ENCODE peak calls at places on chromosomes 6 and 20, in nine cellular contexts. O, R, X, S, J, A, N, W and G are unnamed samples.

GRCh38 chr6:107540465-107540857 is 50.5 kb downstream of the SOBP start:
- DNase-seq in A (no peak), J (peak; percentile 28), W (no peak), R (no peak), N (no peak), X (no peak), S (no peak), O (no peak), G (no peak)

GRCh38 chr6:26053929-26054658 is 33.1 kb upstream of the HFE start:
- DNase-seq in X (no peak), W (no peak), S (no peak), N (no peak), R (no peak), O (peak; percentile 19), A (no peak), J (no peak), G (no peak)

GRCh38 chr6:162942860-162943259 is 215.1 kb downstream of the PACRG start:
- DNase-seq in J (no peak), N (no peak), X (no peak), R (no peak), O (no peak), S (no peak), W (no peak), A (peak; percentile 47), G (peak; percentile 80)

GRCh38 chr6:42075159-42075838 is 25.0 kb downstream of the TAF8 start:
- DNase-seq in S (peak; percentile 79), A (peak; percentile 37), W (peak; percentile 85), X (peak; percentile 87), O (peak; percentile 93), J (peak; percentile 86), N (peak; percentile 84), R (peak; percentile 82), G (peak; percentile 23)

GRCh38 chr6:41352396-41352795 is 17.0 kb downstream of the NCR2 start:
- DNase-seq in J (no peak), R (no peak), N (no peak), W (no peak), A (no peak), O (no peak), X (no peak), S (no peak), G (no peak)

GRCh38 chr6:82843291-82843885 is 222.3 kb downstream of the UBE3D start:
- DNase-seq in X (no peak), W (no peak), N (no peak), O (no peak), S (no peak), A (no peak), J (no peak), R (no peak), G (peak; percentile 14)

GRCh38 chr6:6734463-6735455 is 146.2 kb downstream of the LY86 start:
- DNase-seq in A (no peak), N (no peak), W (no peak), X (peak; percentile 33), J (no peak), S (no peak), O (peak; percentile 53), R (no peak), G (no peak)

GRCh38 chr6:157056275-157056674 is 267.0 kb downstream of the TMEM242 start:
- DNase-seq in W (no peak), N (no peak), J (no peak), A (no peak), S (no peak), O (no peak), R (no peak), X (no peak), G (no peak)

GRCh38 chr20:49888341-49889244 is 26.7 kb downstream of the SPATA2 start:
- DNase-seq in A (no peak), R (peak; percentile 68), O (peak; percentile 78), W (peak; percentile 90), S (no peak), J (peak; percentile 72), N (no peak), X (peak; percentile 79), G (no peak)

GRCh38 chr6:34112102-34112501 is 33.8 kb downstream of the GRM4 start:
- DNase-seq in O (no peak), R (no peak), X (no peak), N (no peak), W (no peak), J (no peak), A (no peak), S (no peak), G (no peak)

GRCh38 chr20:63133481-63134091 is 82.3 kb downstream of the YTHDF1 start:
- DNase-seq in R (no peak), X (no peak), S (peak; percentile 2), O (no peak), N (no peak), W (no peak), J (no peak), A (no peak), G (no peak)

GRCh38 chr6:19408331-19408730 is 428.8 kb upstream of the ID4 start:
- DNase-seq in S (no peak), W (no peak), J (no peak), R (no peak), N (no peak), X (no peak), A (no peak), O (peak; percentile 17), G (no peak)

GRCh38 chr20:37389241-37389747 is 43.4 kb downstream of the SRC start:
- DNase-seq in A (no peak), W (no peak), J (peak; percentile 5), R (no peak), O (no peak), N (no peak), S (peak; percentile 18), X (no peak), G (no peak)

DNA sequence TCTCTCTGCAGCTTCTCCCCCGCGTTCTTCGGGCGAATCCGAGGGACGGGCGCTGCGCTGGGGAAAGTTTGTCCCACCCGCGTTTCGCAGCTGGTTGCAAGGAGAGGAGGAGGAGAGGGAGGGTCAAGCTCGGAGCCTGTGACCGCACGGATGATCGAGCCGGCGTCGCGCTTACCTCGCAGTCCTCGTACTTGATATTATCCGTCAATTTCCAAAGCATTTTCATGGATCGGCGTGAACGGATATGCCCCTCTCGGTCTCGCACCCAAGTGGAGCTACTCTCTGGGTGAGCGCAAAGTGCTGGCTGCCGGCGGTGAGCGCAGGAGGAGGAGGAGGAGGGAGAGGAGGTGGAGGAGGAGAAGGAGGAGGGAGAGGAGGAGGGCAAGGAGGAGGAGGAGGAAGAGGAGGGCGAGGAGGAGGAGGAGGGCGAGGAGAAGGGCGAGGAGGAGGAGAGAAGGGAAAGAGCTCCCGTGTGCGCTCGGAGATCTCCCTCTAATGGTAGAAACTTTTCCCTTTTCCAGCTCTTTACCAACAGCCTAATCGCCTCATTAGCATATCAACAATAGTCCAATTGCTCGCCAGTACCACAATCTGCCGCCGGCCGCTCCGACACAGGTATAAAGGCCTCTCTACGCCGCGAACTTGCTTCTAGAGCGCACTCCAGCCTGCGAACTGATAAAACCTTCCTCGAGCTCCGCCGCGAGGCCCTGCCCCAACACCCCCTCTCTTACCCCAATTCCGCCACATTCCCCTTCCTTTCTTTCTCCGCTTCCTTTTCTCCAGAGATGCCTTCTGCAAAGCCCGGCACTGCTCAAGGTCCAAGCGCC is at the start of gene TFAP2A:
- DNase-seq in J (peak; percentile 63), W (peak; percentile 95), R (no peak), O (peak; percentile 91), N (no peak), A (no peak), S (no peak), X (peak; percentile 55), G (no peak)
- H3K4me3 ChIP-seq in J (peak within 1 kb of the TSS; percentile 75), W (peak within 1 kb of the TSS; percentile 54), R (no peak within 1 kb of the TSS), O (peak within 1 kb of the TSS; percentile 91), N (no peak within 1 kb of the TSS), A (peak within 1 kb of the TSS; percentile 63), S (peak within 1 kb of the TSS; percentile 78), X (peak within 1 kb of the TSS; percentile 88), G (peak within 1 kb of the TSS; percentile 66)

GRCh38 chr6:111986651-111987050 is 67.3 kb upstream of the CCN6 start:
- DNase-seq in A (no peak), X (no peak), W (no peak), S (no peak), N (no peak), J (no peak), R (no peak), O (no peak), G (no peak)

GRCh38 chr6:111987295-111987694 is 66.6 kb upstream of the CCN6 start:
- DNase-seq in A (no peak), J (no peak), O (no peak), R (no peak), S (no peak), N (no peak), W (no peak), X (no peak), G (no peak)

GRCh38 chr6:111984516-111985201 is 69.2 kb upstream of the CCN6 start:
- DNase-seq in O (peak; percentile 8), S (no peak), W (no peak), A (no peak), X (no peak), J (no peak), R (no peak), N (no peak), G (no peak)

GRCh38 chr6:111984081-111984480 is 69.8 kb upstream of the CCN6 start:
- DNase-seq in O (no peak), N (no peak), J (no peak), W (no peak), S (no peak), R (no peak), A (no peak), X (no peak), G (no peak)

DNA sequence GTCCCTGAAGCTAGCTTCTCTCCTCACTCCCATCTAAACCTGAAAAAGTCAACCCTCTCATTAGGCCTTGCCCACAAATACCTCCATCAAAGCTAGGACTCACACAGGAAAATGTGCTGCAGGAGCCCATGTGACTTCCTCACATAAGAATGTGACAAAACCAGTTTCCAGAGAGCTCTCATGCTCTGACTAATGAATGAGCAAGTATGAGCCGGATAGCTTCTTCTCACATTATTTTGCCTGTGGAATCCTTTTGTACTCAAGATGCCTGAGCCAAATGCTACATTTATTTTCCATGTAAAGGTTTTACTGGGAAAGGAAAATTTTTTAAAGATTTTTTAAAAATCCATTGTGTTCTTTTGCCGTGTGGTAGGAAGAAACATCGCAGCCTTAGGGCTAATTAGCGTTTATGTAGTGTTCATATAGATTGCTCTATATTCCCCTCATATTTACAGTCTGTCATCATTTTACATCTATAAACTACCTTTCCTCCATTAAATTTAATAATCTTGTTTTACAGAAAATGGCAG is 68.6 kb upstream of the CCN6 start:
- DNase-seq in X (peak; percentile 65), A (peak; percentile 59), W (peak; percentile 96), R (no peak), N (no peak), O (peak; percentile 96), J (peak; percentile 82), S (no peak), G (peak; percentile 79)
- TF ChIP-seq CTCF in X (no peak), A (no peak), W (no peak), R (no peak), N (no peak), O (no peak), J (no peak), S (no peak), G (no peak)

GRCh38 chr6:150427823-150428222 is 59.0 kb downstream of the IYD start:
- DNase-seq in J (no peak), N (no peak), O (no peak), R (no peak), S (no peak), X (no peak), W (no peak), A (no peak), G (no peak)
- H3K4me3 ChIP-seq in J (no peak overlapping the region), N (no peak overlapping the region), O (no peak overlapping the region), R (no peak overlapping the region), S (no peak overlapping the region), X (no peak overlapping the region), W (no peak overlapping the region), A (no peak overlapping the region), G (no peak overlapping the region)

GRCh38 chr6:161393839-161394364 is 120.0 kb upstream of the AGPAT4 start:
- DNase-seq in O (peak; percentile 82), R (peak; percentile 55), X (no peak), W (peak; percentile 72), N (peak; percentile 68), J (peak; percentile 88), A (no peak), S (peak; percentile 35), G (no peak)
- TF ChIP-seq CTCF in O (peak; percentile 74), R (peak; percentile 67), X (peak; percentile 55), W (peak; percentile 60), N (peak; percentile 76), J (peak; percentile 66), A (peak; percentile 71), S (peak; percentile 49), G (peak; percentile 73)